ENCODE peak calls at places on chromosomes 7 and 10, in four cellular contexts. L, H, F and I are unnamed samples.

GRCh38 chr10:70283445-70284399 is at the start of gene NPFFR1:
- DNase-seq in L (no peak), F (no peak), H (no peak), I (no peak)

GRCh38 chr7:72080349-72080766 is 331.8 kb downstream of the CALN1 start:
- DNase-seq in L (no peak), F (no peak), H (no peak), I (no peak)

GRCh38 chr10:62693306-62693705 is 111.2 kb upstream of the ADO start:
- DNase-seq in L (no peak), H (no peak), F (no peak), I (peak; percentile 85)

GRCh38 chr7:155203059-155203881 is 94.4 kb upstream of the INSIG1 start:
- DNase-seq in F (no peak), H (no peak), L (no peak), I (no peak)

GRCh38 chr7:155797262-155798250 is 14.7 kb downstream of the SHH start:
- DNase-seq in F (no peak), L (no peak), H (no peak), I (no peak)

GRCh38 chr7:2921748-2922147 is 77.6 kb upstream of the GNA12 start:
- DNase-seq in H (no peak), F (no peak), L (no peak), I (peak; percentile 35)

GRCh38 chr10:96832721-96833219 is 672 bp downstream of the LCOR start:
- DNase-seq in F (peak; percentile 92), H (peak; percentile 67), L (peak; percentile 61), I (peak; percentile 86)

GRCh38 chr10:74140553-74140952 is 10.1 kb downstream of the AP3M1 start:
- DNase-seq in L (no peak), F (no peak), H (no peak), I (no peak)

GRCh38 chr7:4787541-4787940 is 12.1 kb downstream of the AP5Z1 start:
- DNase-seq in H (no peak), F (no peak), L (no peak), I (no peak)

GRCh38 chr7:136874393-136875032 is 6.1 kb downstream of the CHRM2 start:
- DNase-seq in F (peak; percentile 42), L (no peak), H (peak; percentile 34), I (peak; percentile 72)

GRCh38 chr10:90947025-90947960 is 26.4 kb upstream of the ANKRD1 start:
- DNase-seq in L (no peak), F (peak; percentile 34), H (peak; percentile 72), I (no peak)

GRCh38 chr7:91089382-91089963 is 174.8 kb upstream of the FZD1 start:
- DNase-seq in F (peak; percentile 71), H (peak; percentile 30), L (peak; percentile 21), I (peak; percentile 85)

GRCh38 chr7:123003539-123004126 is 8.1 kb upstream of the TAS2R16 start:
- DNase-seq in H (no peak), F (no peak), L (no peak), I (no peak)

GRCh38 chr7:92228100-92228499 is 17.6 kb downstream of the KRIT1 start:
- DNase-seq in F (peak; percentile 14), H (no peak), L (no peak), I (no peak)

GRCh38 chr7:154171422-154171821 is 119.2 kb downstream of the DPP6 start:
- DNase-seq in F (no peak), H (no peak), L (no peak), I (no peak)

GRCh38 chr10:30056767-30057355 is 2.5 kb downstream of the JCAD start:
- DNase-seq in L (no peak), F (no peak), H (peak; percentile 33), I (no peak)

GRCh38 chr7:36284470-36284869 is 105.2 kb upstream of the ANLN start:
- DNase-seq in L (no peak), H (no peak), F (no peak), I (no peak)

GRCh38 chr10:64859911-64860310 is 1338.7 kb downstream of the REEP3 start:
- DNase-seq in F (no peak), L (no peak), H (no peak), I (no peak)

GRCh38 chr7:936131-937054 is 18.1 kb downstream of the ADAP1 start:
- DNase-seq in F (peak; percentile 48), L (no peak), H (peak; percentile 48), I (peak; percentile 73)

GRCh38 chr10:91043173-91043910 is 122.5 kb upstream of the ANKRD1 start:
- DNase-seq in L (peak; percentile 12), F (peak; percentile 35), H (no peak), I (peak; percentile 30)

GRCh38 chr10:102231357-102232318 is 5.5 kb downstream of the ELOVL3 start:
- DNase-seq in H (no peak), L (no peak), F (peak; percentile 68), I (peak; percentile 50)

GRCh38 chr7:64990216-64990615 is 620 bp downstream of the ZNF117 start:
- DNase-seq in F (no peak), H (no peak), L (no peak), I (no peak)
- H3K9me3 ChIP-seq in F (peaks cover 3% of the 10 kb centered on the region), H (no peaks in the 10 kb centered on the region), L (peaks cover 34% of the 10 kb centered on the region), I (peaks cover 7% of the 10 kb centered on the region)

GRCh38 chr10:95262763-95263518 is 27.9 kb downstream of the PDLIM1 start:
- DNase-seq in L (no peak), F (no peak), H (no peak), I (no peak)

GRCh38 chr10:95260909-95261552 is 29.8 kb downstream of the PDLIM1 start:
- DNase-seq in L (peak; percentile 51), F (peak; percentile 77), H (peak; percentile 84), I (no peak)

GRCh38 chr10:95261926-95262325 is 28.9 kb downstream of the PDLIM1 start:
- DNase-seq in H (no peak), L (no peak), F (no peak), I (no peak)

GRCh38 chr10:95257849-95258248 is 33.0 kb downstream of the PDLIM1 start:
- DNase-seq in F (no peak), L (no peak), H (no peak), I (no peak)

DNA sequence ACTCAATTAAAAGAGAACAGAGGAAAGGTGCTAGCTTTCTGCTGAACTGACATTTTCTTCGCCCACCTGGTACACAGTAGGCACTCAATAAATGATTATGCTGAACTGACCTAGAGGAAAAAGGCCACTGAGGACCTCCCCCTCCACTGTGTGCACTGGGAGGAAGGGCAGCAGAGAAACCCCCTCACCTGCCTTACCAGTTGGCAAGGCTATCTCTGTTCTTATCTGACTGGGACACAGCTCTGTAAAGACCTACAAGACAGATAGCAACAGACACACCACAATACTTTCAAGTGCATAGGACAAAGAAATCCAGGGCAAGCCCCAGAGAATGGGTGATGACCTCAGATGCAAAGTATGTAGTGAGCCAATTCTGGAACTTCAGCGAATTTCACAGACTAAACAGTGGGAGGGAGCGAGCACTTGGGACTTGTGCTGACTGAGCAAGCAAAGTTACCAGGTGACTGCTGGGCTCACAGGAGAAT is 30.4 kb downstream of the PDLIM1 start:
- DNase-seq in F (peak; percentile 93), L (peak; percentile 94), H (peak; percentile 96), I (peak; percentile 26)
- H3K36me3 ChIP-seq in F (peaks cover 22% of the 10 kb centered on the region), L (peaks cover 28% of the 10 kb centered on the region), H (no peaks in the 10 kb centered on the region), I (no peaks in the 10 kb centered on the region)

DNA sequence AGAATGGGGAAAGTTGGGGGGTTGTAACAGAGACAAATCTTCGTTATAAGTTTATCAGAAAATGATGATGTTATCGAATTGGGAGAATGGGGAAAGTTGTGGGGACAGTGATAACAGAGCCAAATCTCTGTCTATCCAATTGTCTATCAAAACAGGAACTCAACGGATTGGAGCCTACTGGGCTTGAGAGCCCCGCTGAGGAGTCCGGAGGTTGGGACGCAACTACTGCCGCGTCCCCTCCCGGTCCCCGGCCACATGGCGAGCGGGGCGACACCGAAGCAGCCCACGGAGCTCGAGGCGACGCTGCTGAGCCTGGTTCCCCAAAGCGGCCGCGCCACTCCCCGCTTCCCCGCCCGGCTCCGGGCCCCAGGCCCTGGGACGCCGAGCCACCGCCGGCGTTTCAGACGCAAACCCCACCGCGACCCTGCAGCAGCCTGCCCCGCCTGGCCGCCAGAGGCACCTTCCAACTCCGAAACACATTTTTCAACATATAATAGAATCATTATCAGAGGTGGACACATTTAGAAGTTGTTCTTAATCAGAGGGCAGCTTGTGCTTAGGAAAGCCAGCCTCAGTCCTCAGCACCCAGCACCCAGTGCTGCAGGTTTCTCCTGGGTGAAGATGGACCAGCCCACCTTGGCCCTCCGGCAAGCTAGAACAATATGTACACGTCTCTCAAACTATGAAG is 13.8 kb upstream of the RALA start:
- DNase-seq in F (peak; percentile 49), L (no peak), H (no peak), I (no peak)
- TF ChIP-seq EZH2 in F (no peak), L (no peak), H (no peak), I (no peak)

GRCh38 chr7:56538541-56539429 is 422.6 kb upstream of the NUPR2 start:
- DNase-seq in F (no peak), H (no peak), L (no peak), I (no peak)

GRCh38 chr7:56537477-56537876 is 421.3 kb upstream of the NUPR2 start:
- DNase-seq in L (no peak), F (no peak), H (no peak), I (no peak)

GRCh38 chr7:56537952-56538351 is 421.7 kb upstream of the NUPR2 start:
- DNase-seq in F (no peak), L (no peak), H (no peak), I (no peak)
- H3K9me3 ChIP-seq in F (no peaks in the 10 kb centered on the region), L (peaks cover 48% of the 10 kb centered on the region), H (no peaks in the 10 kb centered on the region), I (peaks cover 62% of the 10 kb centered on the region)

GRCh38 chr10:80187465-80188409 is 17.6 kb downstream of the ANXA11 start:
- DNase-seq in L (no peak), F (no peak), H (no peak), I (no peak)

GRCh38 chr10:80185522-80186299 is 19.6 kb downstream of the ANXA11 start:
- DNase-seq in H (no peak), F (no peak), L (no peak), I (no peak)

GRCh38 chr10:80187060-80187459 is 18.3 kb downstream of the ANXA11 start:
- DNase-seq in F (no peak), L (no peak), H (no peak), I (no peak)

GRCh38 chr10:80184291-80184690 is 21.0 kb downstream of the ANXA11 start:
- DNase-seq in F (no peak), H (no peak), L (no peak), I (no peak)

GRCh38 chr10:80186364-80187012 is 18.8 kb downstream of the ANXA11 start:
- DNase-seq in H (no peak), L (no peak), F (peak; percentile 57), I (no peak)
- H3K36me3 ChIP-seq in H (peaks cover 11% of the 10 kb centered on the region), L (no peaks in the 10 kb centered on the region), F (no peaks in the 10 kb centered on the region), I (no peaks in the 10 kb centered on the region)

DNA sequence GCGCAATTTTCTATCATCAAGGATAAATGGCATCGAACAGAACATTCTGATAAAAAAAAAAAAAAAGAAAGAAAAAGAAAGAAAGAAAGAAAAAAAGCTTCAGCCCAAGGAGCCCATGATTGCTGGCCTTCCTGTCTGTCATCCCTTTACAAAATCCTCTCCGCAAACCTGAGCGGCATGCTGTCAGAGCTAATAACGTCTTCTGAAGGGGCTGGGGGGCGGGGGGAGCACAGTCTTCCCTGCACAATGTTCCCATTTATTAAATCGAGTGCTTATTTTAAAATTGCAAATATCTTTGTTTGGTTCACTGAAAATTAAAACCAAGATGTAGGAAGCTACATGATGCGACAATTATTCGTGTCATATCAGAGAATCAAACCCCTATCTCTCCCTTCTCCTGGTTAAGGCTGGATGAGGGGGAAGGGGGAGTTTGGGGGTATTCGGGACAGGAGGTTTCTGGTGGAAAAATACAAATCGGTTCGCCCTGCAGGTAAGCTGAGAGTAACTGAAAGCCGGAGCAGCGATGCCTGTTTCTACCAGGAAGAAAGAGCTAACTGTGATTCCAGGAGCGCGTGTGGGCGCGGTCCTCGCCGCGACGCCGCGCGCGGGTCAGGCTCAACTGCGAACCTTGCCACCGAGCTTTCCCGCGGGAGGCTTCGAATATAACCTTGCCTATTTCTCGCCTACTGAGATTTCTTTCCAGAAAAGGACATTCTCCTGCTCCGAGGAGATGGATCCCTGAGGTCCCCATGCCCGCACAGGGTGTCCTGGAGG is 13.3 kb upstream of the DLX6 start:
- DNase-seq in H (no peak), L (no peak), F (no peak), I (no peak)
- TF ChIP-seq EZH2 in H (peak; percentile 69), L (no peak), F (peak; percentile 49), I (no peak)